ENCODE peak calls at places on chromosomes 7 and 10, in four cellular contexts. I is body of pancreas, D is choroid plexus epithelial cell, V is pancreas. H is an unnamed sample.

GRCh38 chr7:101581891-101582290 is 47.2 kb downstream of the MYL10 start:
- DNase-seq in I (no peak), V (no peak), D (no peak), H (no peak)

GRCh38 chr10:91864744-91865143 is 44.5 kb downstream of the FGFBP3 start:
- DNase-seq in I (no peak), V (no peak), D (no peak), H (no peak)

GRCh38 chr7:100493476-100494264 is 9.9 kb downstream of the NYAP1 start:
- DNase-seq in V (no peak), I (peak), D (peak), H (no peak)

GRCh38 chr7:51430480-51431086 is 114.0 kb upstream of the COBL start:
- DNase-seq in D (peak), I (peak), V (peak), H (peak)

GRCh38 chr10:110724116-110724701 is 80.1 kb downstream of the RBM20 start:
- DNase-seq in D (no peak), I (no peak), V (no peak), H (no peak)

GRCh38 chr10:63393050-63393449 is 72.7 kb downstream of the JMJD1C start:
- DNase-seq in I (no peak), V (no peak), D (no peak), H (no peak)

GRCh38 chr10:26367771-26368170 is 70.4 kb upstream of the APBB1IP start:
- DNase-seq in D (peak), I (no peak), V (peak), H (peak)

GRCh38 chr10:34254596-34254995 is 560.5 kb downstream of the PARD3 start:
- DNase-seq in V (peak), I (peak), D (peak), H (peak)

GRCh38 chr10:24307696-24308476 is 98.9 kb downstream of the KIAA1217 start:
- DNase-seq in D (peak), V (no peak), I (no peak), H (peak)

GRCh38 chr10:101139421-101139911 is 8.4 kb downstream of the TLX1 start:
- DNase-seq in D (no peak), I (no peak), V (no peak), H (no peak)

GRCh38 chr7:19392246-19392645 is 247.0 kb upstream of the FERD3L start:
- DNase-seq in I (no peak), D (peak), V (no peak), H (no peak)

GRCh38 chr10:98492763-98493162 is 46.0 kb upstream of the HPS1 start:
- DNase-seq in V (no peak), D (no peak), I (no peak), H (no peak)

GRCh38 chr10:88347022-88347421 is 236.1 kb downstream of the RNLS start:
- DNase-seq in V (no peak), D (no peak), I (no peak), H (no peak)

GRCh38 chr10:50575477-50576244 is 48.1 kb downstream of the SGMS1 start:
- DNase-seq in D (no peak), I (no peak), V (no peak), H (no peak)

GRCh38 chr10:118163227-118163626 is 116.5 kb upstream of the RAB11FIP2 start:
- DNase-seq in D (no peak), I (no peak), V (no peak), H (peak)

GRCh38 chr10:78211476-78212110 is 177.9 kb downstream of the RPS24 start:
- DNase-seq in I (peak), D (peak), V (peak), H (peak)

GRCh38 chr10:132231656-132232552 is 45.2 kb downstream of the DPYSL4 start:
- DNase-seq in V (no peak), I (no peak), D (no peak), H (no peak)

GRCh38 chr7:127375626-127376025 is 16.9 kb downstream of the ZNF800 start:
- DNase-seq in D (no peak), V (no peak), I (no peak), H (no peak)

GRCh38 chr10:11163990-11164805 is 146.5 kb downstream of the CELF2 start:
- DNase-seq in V (no peak), D (no peak), I (no peak), H (no peak)

GRCh38 chr7:106285801-106286492 is 1.2 kb upstream of the NAMPT start:
- DNase-seq in V (no peak), I (no peak), D (peak), H (no peak)

GRCh38 chr10:119029613-119030420 is at the start of gene NANOS1:
- DNase-seq in V (peak), I (no peak), D (peak), H (no peak)

GRCh38 chr7:155882596-155882995 is 70.3 kb upstream of the SHH start:
- DNase-seq in D (peak), V (no peak), I (no peak), H (no peak)

GRCh38 chr10:52701647-52702046 is 70.9 kb downstream of the MBL2 start:
- DNase-seq in I (no peak), V (no peak), D (peak), H (peak)

DNA sequence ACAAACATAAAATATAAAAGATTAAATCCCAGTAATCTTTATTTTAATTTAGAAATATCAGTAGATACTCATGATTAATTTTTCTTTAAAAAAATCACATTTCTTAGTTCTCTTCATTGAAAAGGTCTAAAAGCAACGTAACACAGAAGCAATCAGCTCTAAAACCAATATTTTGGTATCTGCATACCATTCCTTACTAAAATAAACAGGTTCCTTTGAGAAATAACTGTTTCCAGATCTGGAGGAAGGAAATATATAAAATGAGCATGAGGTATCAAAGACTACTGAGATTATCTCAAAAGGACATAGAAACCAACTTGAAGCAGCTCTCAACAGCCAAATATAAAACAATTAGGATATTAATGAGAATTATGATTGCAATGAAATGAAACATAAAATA is 301.0 kb upstream of the GNAI1 start:
- DNase-seq in D (no peak), V (no peak), I (no peak), H (no peak)
- H3K4me3 ChIP-seq in D (no peak), V (no peak), I (no peak), H (no peak)

GRCh38 chr10:103661951-103662405 is 168.5 kb downstream of the NEURL1 start:
- DNase-seq in D (peak), I (no peak), V (no peak), H (no peak)

GRCh38 chr10:103663802-103664201 is 170.3 kb downstream of the NEURL1 start:
- DNase-seq in I (peak), V (peak), D (no peak), H (no peak)

GRCh38 chr10:103659674-103660363 is 166.3 kb downstream of the NEURL1 start:
- DNase-seq in I (peak), V (peak), D (peak), H (no peak)

GRCh38 chr10:103660364-103661197 is 167.1 kb downstream of the NEURL1 start:
- DNase-seq in I (peak), V (no peak), D (peak), H (no peak)

GRCh38 chr10:103661198-103661950 is 167.9 kb downstream of the NEURL1 start:
- DNase-seq in I (peak), D (peak), V (no peak), H (no peak)
- H3K4me3 ChIP-seq in I (peak), D (peak), V (peak), H (no peak)

DNA sequence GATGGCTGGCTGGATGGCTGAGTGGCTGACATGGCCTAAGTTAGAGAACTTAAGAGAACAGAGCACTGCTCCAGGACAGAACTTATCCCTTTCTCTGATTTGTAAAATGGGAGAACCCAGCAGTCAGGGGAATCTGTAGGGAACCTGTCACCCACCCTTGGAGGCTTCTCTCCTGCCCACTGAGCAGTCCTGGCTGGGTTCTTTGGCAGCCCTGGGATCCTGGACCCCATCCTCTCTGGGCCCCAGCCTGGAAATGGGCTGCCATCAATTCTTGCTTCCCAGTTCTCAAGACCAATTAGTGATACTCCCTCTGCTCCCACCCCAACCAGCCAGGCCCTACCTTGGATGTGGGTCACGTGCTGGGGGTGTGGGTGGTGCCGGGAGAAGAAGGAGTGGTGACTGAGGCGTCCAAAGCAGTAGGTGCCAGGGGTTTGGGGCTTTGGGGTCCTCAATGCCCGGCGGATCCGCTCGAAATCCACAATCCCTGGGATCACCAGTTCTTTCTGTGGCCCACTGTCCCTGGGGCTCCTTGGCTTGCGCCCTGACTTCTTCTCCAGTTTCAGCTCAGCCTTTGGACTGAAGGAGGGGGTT is 3.6 kb downstream of the TBATA start:
- DNase-seq in V (no peak), I (no peak), D (no peak), H (no peak)
- H3K4me3 ChIP-seq in V (no peak), I (no peak), D (no peak), H (no peak)

GRCh38 chr10:126042354-126042753 is 146.0 kb downstream of the FANK1 start:
- DNase-seq in D (no peak), I (no peak), V (no peak), H (no peak)

GRCh38 chr10:126043389-126043788 is 147.0 kb downstream of the FANK1 start:
- DNase-seq in D (no peak), V (no peak), I (no peak), H (no peak)

GRCh38 chr10:126042906-126043305 is 146.5 kb downstream of the FANK1 start:
- DNase-seq in I (no peak), V (no peak), D (no peak), H (no peak)

GRCh38 chr10:126037946-126038345 is 141.6 kb downstream of the FANK1 start:
- DNase-seq in V (no peak), I (no peak), D (no peak), H (no peak)

GRCh38 chr10:126041804-126042231 is 145.5 kb downstream of the FANK1 start:
- DNase-seq in I (peak), D (peak), V (peak), H (peak)
- H3K4me3 ChIP-seq in I (no peak), D (no peak), V (no peak), H (no peak)

GRCh38 chr10:129970404-129971364 is 6.6 kb upstream of the EBF3 start:
- DNase-seq in I (no peak), D (no peak), V (no peak), H (no peak)
- H3K4me3 ChIP-seq in I (no peak), D (no peak), V (peak), H (peak)

GRCh38 chr7:130071701-130072622 is 1.6 kb downstream of the KLHDC10 start:
- DNase-seq in I (peak), D (peak), V (peak), H (peak)
- H3K4me3 ChIP-seq in I (peak), D (peak), V (peak), H (peak)

GRCh38 chr10:120945182-120945581 is 94.0 kb downstream of the WDR11 start:
- DNase-seq in D (no peak), I (no peak), V (no peak), H (no peak)
- H3K4me3 ChIP-seq in D (no peak), I (no peak), V (no peak), H (no peak)

H was measured in SJCRH30.